ENCODE peak calls at places on chromosomes 2 and 18, in six cellular contexts. Y, E, R, N, V and J are unnamed samples.

GRCh38 chr18:53025247-53025646 is 685.2 kb downstream of the DCC start:
- ATAC-seq in Y (no peak), E (no peak), R (no peak), N (no peak), V (no peak), J (no peak)

GRCh38 chr2:9803023-9803805 is 40.1 kb upstream of the TAF1B start:
- ATAC-seq in Y (no peak), E (no peak), R (no peak), N (no peak), V (no peak), J (no peak)

GRCh38 chr2:71742953-71743601 is 289.7 kb downstream of the DYSF start:
- ATAC-seq in Y (no peak), E (peak; percentile 82), R (peak; percentile 94), N (peak; percentile 84), V (no peak), J (peak; percentile 87)

GRCh38 chr2:231992888-231993287 is 31.4 kb downstream of the DIS3L2 start:
- ATAC-seq in Y (no peak), E (no peak), R (no peak), N (no peak), V (no peak), J (no peak)

GRCh38 chr2:237720962-237721361 is 77.6 kb upstream of the RBM44 start:
- ATAC-seq in Y (no peak), E (no peak), R (no peak), N (no peak), V (no peak), J (no peak)

GRCh38 chr2:231900975-231901374 is 25.2 kb downstream of the NPPC start:
- ATAC-seq in Y (peak; percentile 25), E (peak; percentile 77), R (peak; percentile 86), N (peak; percentile 79), V (no peak), J (no peak)

GRCh38 chr2:6841537-6842287 is 24.0 kb downstream of the CMPK2 start:
- ATAC-seq in Y (no peak), E (no peak), R (no peak), N (no peak), V (no peak), J (no peak)

GRCh38 chr2:175553944-175554343 is 372.4 kb upstream of the ATP5MC3 start:
- ATAC-seq in Y (no peak), E (no peak), R (no peak), N (no peak), V (no peak), J (no peak)

GRCh38 chr2:206989306-206989705 is 50.0 kb downstream of the CPO start:
- ATAC-seq in Y (peak; percentile 99), E (peak; percentile 86), R (peak; percentile 94), N (peak; percentile 99), V (peak; percentile 75), J (no peak)

GRCh38 chr2:23350026-23350791 is 34.8 kb upstream of the KLHL29 start:
- ATAC-seq in Y (no peak), E (no peak), R (no peak), N (no peak), V (peak; percentile 19), J (no peak)

GRCh38 chr2:134290363-134290762 is 36.5 kb downstream of the MGAT5 start:
- ATAC-seq in Y (peak; percentile 38), E (no peak), R (no peak), N (no peak), V (no peak), J (no peak)

GRCh38 chr18:46888965-46889364 is 28.3 kb downstream of the PIAS2 start:
- ATAC-seq in Y (no peak), E (no peak), R (no peak), N (no peak), V (no peak), J (no peak)
- H3K9me3 ChIP-seq in Y (peaks cover 13% of the 10 kb centered on the region), E (peaks cover 12% of the 10 kb centered on the region), R (peaks cover 14% of the 10 kb centered on the region), N (no peaks in the 10 kb centered on the region), V (peaks cover 14% of the 10 kb centered on the region), J (no peaks in the 10 kb centered on the region)

GRCh38 chr2:173181982-173182381 is 106.3 kb downstream of the MAP3K20 start:
- ATAC-seq in Y (no peak), E (no peak), R (no peak), N (no peak), V (no peak), J (no peak)
- TF ChIP-seq POLR2AphosphoS5 in Y (no peak), E (no peak), R (no peak), N (no peak), V (no peak), J (peak; percentile 77)

GRCh38 chr2:28619213-28620196 is 123.6 kb downstream of the PLB1 start:
- ATAC-seq in Y (no peak), E (no peak), R (no peak), N (no peak), V (no peak), J (no peak)
- H3K27ac ChIP-seq in Y (no peak overlapping the region), E (no peak overlapping the region), R (no peak overlapping the region), N (no peak overlapping the region), V (peak overlapping the region; percentile 81), J (no peak overlapping the region)

DNA sequence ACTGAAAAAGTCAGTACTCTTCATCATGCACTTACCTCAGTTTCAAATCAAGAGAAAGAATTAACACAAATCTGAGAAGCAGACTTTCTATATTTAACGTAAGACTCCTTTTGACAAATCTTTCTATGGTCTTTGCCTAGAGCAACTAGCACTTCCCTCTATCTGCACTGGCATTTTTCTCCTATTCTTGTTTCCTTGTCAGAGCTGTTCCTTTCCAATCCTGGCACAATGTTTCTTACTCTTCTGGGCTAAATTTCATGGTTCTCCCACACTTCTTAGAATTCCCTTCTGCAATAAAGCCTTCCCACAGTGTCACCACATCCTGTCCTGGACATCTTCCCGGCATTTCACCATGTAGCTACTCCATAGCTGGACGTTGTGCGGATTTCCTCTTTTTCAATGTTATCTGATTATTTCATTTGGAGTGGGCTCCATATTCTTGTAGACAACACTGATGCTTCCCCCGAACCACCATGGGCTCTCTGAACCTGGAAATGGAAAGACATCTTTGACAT is 144.7 kb upstream of the CTNNA2 start:
- ATAC-seq in Y (no peak), E (no peak), R (no peak), N (no peak), V (no peak), J (no peak)
- H3K9me3 ChIP-seq in Y (no peaks in the 10 kb centered on the region), E (no peaks in the 10 kb centered on the region), R (no peaks in the 10 kb centered on the region), N (peaks cover 35% of the 10 kb centered on the region), V (no peaks in the 10 kb centered on the region), J (no peaks in the 10 kb centered on the region)

DNA sequence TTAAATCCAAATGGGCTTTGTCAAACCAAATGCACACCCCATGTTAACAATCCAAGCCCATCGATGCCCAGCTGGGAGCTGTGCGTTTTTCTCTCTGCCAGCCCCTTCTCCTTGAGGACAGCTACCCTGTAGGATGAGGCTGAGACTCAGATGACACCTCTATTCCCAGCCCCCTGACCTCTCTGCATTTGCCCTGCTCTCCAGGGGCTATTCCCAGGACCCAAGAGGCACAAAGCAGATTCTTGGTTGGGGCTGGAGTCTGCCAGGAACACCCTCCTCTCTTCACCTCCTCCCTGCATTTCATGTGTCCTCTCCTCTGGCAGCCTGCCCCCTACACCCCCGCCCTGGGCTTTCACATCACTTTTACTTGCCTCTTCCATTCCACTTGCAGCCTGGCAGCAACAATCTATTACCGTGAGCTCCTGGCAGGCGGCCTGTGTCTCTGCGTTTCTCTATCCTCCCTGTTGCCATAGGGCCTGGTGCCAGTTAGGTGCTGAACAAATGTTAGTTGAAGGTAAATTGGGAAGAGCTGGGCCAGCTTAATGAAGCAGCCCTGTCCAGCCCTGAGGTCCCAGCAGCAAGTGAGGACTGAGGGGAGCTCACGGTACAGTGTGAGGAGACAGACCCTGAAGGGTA is 51.8 kb downstream of the ADD2 start:
- ATAC-seq in Y (no peak), E (no peak), R (peak; percentile 5), N (no peak), V (no peak), J (no peak)
- TF ChIP-seq POLR2AphosphoS5 in Y (no peak), E (no peak), R (no peak), N (no peak), V (no peak), J (no peak)